ENCODE peak calls at places on chromosome 18, in eight cellular contexts. I is right atrium auricular region, Z is mesothelial cell of epicardium, P is PC-3, J is AG09319, D is esophagus muscularis mucosa, R is GM13976, V is uterus. Q is an unnamed sample.

GRCh38 chr18:615773-616172 is 19.0 kb downstream of the CLUL1 start:
- DNase-seq in P (no peak), D (no peak), I (no peak), V (no peak), Z (no peak), R (no peak), J (no peak), Q (no peak)

GRCh38 chr18:70279470-70279869 is 9.4 kb upstream of the SOCS6 start:
- DNase-seq in Z (no peak), D (no peak), J (no peak), R (no peak), V (no peak), P (peak), I (no peak), Q (no peak)

GRCh38 chr18:75844102-75844604 is 416.6 kb upstream of the SMIM21 start:
- DNase-seq in P (no peak), J (no peak), V (no peak), Z (no peak), D (no peak), I (no peak), R (no peak), Q (no peak)

GRCh38 chr18:49859006-49859359 is 45.6 kb upstream of the ACAA2 start:
- DNase-seq in D (no peak), J (no peak), Z (no peak), I (no peak), R (peak), V (no peak), P (no peak), Q (no peak)

GRCh38 chr18:692841-693240 is 19.6 kb downstream of the ENOSF1 start:
- DNase-seq in D (no peak), V (no peak), J (no peak), I (no peak), Z (no peak), R (no peak), P (no peak), Q (no peak)

GRCh38 chr18:57819671-57820460 is 16.8 kb upstream of the ATP8B1 start:
- DNase-seq in Z (no peak), D (no peak), V (peak), I (peak), P (peak), R (no peak), J (peak), Q (peak)

GRCh38 chr18:50090370-50091312 is 104.3 kb downstream of the MYO5B start:
- DNase-seq in P (no peak), R (no peak), Z (no peak), I (no peak), V (no peak), D (no peak), J (no peak), Q (no peak)

GRCh38 chr18:21111351-21112139 is at the start of gene ROCK1:
- DNase-seq in V (peak), I (peak), P (peak), Z (peak), J (peak), D (peak), R (peak), Q (peak)

GRCh38 chr18:24322594-24323136 is 75.0 kb downstream of the OSBPL1A start:
- DNase-seq in P (peak), Z (no peak), V (no peak), R (no peak), J (peak), I (no peak), D (no peak), Q (no peak)

GRCh38 chr18:23862071-23862470 is 152.5 kb upstream of the TTC39C start:
- DNase-seq in D (no peak), V (no peak), P (peak), R (no peak), Z (no peak), J (peak), I (no peak), Q (no peak)

GRCh38 chr18:28075501-28075900 is 101.4 kb downstream of the CDH2 start:
- DNase-seq in P (peak), R (no peak), Z (no peak), I (no peak), J (no peak), D (no peak), V (no peak), Q (no peak)

GRCh38 chr18:23573948-23574431 is 12.3 kb downstream of the NPC1 start:
- DNase-seq in Z (no peak), D (no peak), P (peak), J (no peak), R (no peak), V (peak), I (no peak), Q (peak)

GRCh38 chr18:11741505-11742145 is 52.6 kb downstream of the GNAL start:
- DNase-seq in D (no peak), J (no peak), I (no peak), Z (no peak), P (peak), V (no peak), R (peak), Q (no peak)

GRCh38 chr18:38033282-38033681 is 467.7 kb upstream of the CELF4 start:
- DNase-seq in Z (no peak), R (no peak), J (no peak), V (no peak), I (no peak), P (no peak), D (no peak), Q (no peak)

GRCh38 chr18:76412818-76413565 is 82.0 kb downstream of the ZNF516 start:
- DNase-seq in J (no peak), R (no peak), V (no peak), I (no peak), P (no peak), Z (no peak), D (no peak), Q (no peak)

GRCh38 chr18:13392899-13393298 is 174.3 kb downstream of the LDLRAD4 start:
- DNase-seq in I (no peak), J (no peak), V (no peak), R (no peak), D (no peak), P (no peak), Z (no peak), Q (no peak)

GRCh38 chr18:23071285-23071684 is 64.0 kb upstream of the CABLES1 start:
- DNase-seq in P (no peak), I (no peak), V (no peak), Z (no peak), J (no peak), D (no peak), R (peak), Q (peak)

GRCh38 chr18:76212958-76213357 is 282.1 kb downstream of the ZNF516 start:
- DNase-seq in V (no peak), P (no peak), R (no peak), Z (no peak), I (no peak), D (no peak), J (no peak), Q (peak)

GRCh38 chr18:76265375-76266225 is 229.4 kb downstream of the ZNF516 start:
- DNase-seq in V (peak), R (no peak), P (no peak), Z (no peak), D (no peak), J (peak), I (no peak), Q (no peak)

GRCh38 chr18:37460616-37461015 is 105.0 kb downstream of the CELF4 start:
- DNase-seq in V (no peak), J (no peak), P (no peak), I (no peak), R (no peak), D (no peak), Z (no peak), Q (no peak)

GRCh38 chr18:48351216-48352050 is 57.8 kb downstream of the ZBTB7C start:
- DNase-seq in I (no peak), V (no peak), R (no peak), J (no peak), P (no peak), D (no peak), Z (no peak), Q (no peak)

GRCh38 chr18:48569915-48570264 is 31.1 kb downstream of the CTIF start:
- DNase-seq in P (no peak), R (no peak), D (no peak), I (no peak), Z (no peak), V (no peak), J (no peak), Q (no peak)

GRCh38 chr18:30971338-30971956 is 71.1 kb downstream of the DSC3 start:
- DNase-seq in P (peak), Z (no peak), I (no peak), V (no peak), J (no peak), D (no peak), R (peak), Q (no peak)

GRCh38 chr18:48632676-48633257 is 93.9 kb downstream of the CTIF start:
- DNase-seq in V (no peak), D (no peak), P (no peak), R (no peak), J (no peak), Z (no peak), I (no peak), Q (no peak)

GRCh38 chr18:11909597-11910026 is 1.5 kb upstream of the MPPE1 start:
- DNase-seq in R (peak), P (peak), Z (no peak), J (no peak), V (no peak), I (no peak), D (no peak), Q (no peak)

DNA sequence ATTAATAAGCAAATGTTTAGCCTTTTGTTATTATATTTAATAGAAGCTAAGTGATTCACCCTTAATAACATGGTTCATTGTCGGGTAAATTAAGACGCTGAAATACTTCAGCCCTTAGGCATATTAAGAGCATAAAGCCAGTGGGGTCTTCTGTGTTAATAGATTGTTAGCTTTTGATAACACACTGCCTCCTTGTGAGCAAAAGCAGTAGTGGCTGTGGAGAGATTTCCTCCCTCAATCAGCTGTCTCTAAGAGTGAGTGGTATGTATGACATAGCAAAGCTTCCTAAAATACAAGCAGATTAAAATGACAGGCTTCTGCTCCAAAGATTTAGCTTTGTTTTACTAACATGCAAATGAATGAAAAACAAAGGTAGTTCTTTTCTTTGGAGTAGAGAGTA is 143.7 kb upstream of the SYT4 start:
- DNase-seq in R (no peak), D (no peak), Z (no peak), P (no peak), J (no peak), I (no peak), V (no peak), Q (no peak)
- TF ChIP-seq CTCF in R (no peak), D (no peak), Z (no peak), P (peak), J (no peak), I (no peak), V (no peak), Q (no peak)

DNA sequence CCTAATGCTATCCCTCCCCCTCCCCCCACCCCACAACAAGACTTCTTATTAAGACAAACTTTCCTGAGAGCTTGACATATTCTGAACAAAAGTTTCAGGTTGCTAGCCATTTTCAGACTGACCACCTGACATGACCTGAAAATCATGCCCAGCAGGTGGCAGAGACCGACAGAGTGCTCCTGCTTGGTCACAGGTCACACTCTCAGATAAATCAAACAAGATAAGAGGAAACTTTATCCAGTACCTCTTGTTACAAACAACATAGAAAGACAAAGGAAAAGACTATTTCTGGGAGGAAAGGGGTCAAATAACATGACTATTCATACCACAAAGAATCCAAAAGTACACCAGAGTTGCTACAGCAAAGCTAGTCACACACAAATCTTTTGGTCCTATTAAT is 107.4 kb downstream of the TMEM200C start:
- DNase-seq in Z (no peak), D (peak), R (no peak), I (no peak), J (no peak), V (no peak), P (no peak), Q (no peak)
- TF ChIP-seq CTCF in Z (no peak), D (no peak), R (no peak), I (no peak), J (no peak), V (no peak), P (no peak), Q (no peak)

DNA sequence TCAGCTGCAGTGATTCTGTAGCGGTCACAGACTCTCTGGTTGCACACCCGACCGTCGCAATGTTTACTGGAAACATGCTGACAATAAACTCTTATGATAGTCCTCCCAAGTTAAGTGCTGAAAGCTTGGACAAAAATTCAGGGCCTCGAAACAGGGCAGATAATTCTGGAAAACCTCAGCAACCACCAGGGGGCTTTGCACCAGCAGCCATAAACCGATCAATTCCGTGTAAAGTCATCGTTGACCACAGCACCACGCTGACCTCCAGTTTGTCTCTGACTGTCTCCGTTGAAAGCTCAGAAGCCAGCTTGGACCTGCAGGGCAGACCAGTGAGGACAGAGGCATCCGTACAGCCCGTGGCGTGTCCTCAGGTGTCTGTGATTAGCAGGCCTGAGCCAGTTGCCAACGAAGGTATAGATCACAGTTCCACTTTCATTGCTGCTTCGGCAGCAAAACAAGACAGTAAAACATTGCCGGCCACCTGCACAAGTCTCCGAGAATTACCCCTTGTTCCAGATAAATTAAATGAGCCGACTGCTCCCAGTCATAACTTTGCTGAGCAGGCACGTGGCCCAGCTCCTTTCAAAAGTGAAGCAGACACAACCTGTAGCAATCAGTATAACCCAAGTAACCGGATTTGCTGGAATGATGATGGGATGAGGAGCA is 166.1 kb downstream of the ASXL3 start:
- DNase-seq in I (no peak), D (no peak), R (no peak), Z (no peak), P (no peak), V (no peak), J (no peak), Q (no peak)
- TF ChIP-seq CTCF in I (no peak), D (no peak), R (no peak), Z (peak), P (peak), V (no peak), J (no peak), Q (no peak)

GRCh38 chr18:9804517-9805104 is 81.2 kb upstream of the TXNDC2 start:
- DNase-seq in D (no peak), Z (no peak), R (no peak), J (no peak), I (no peak), V (no peak), P (peak), Q (no peak)
- TF ChIP-seq CTCF in D (no peak), Z (no peak), R (no peak), J (no peak), I (no peak), V (no peak), P (peak), Q (no peak)

GRCh38 chr18:62912885-62913284 is 197.5 kb downstream of the PHLPP1 start:
- DNase-seq in J (no peak), R (no peak), Z (no peak), I (no peak), P (no peak), D (no peak), V (no peak), Q (no peak)
- TF ChIP-seq CTCF in J (no peak), R (no peak), Z (no peak), I (no peak), P (no peak), D (no peak), V (no peak), Q (no peak)

GRCh38 chr18:79317718-79318117 is 78.0 kb upstream of the NFATC1 start:
- DNase-seq in Z (no peak), R (no peak), V (no peak), I (no peak), D (no peak), J (no peak), P (peak), Q (no peak)
- TF ChIP-seq CTCF in Z (no peak), R (no peak), V (no peak), I (no peak), D (no peak), J (no peak), P (no peak), Q (no peak)

GRCh38 chr18:59547691-59548182 is 149.5 kb downstream of the CCBE1 start:
- DNase-seq in J (peak), V (no peak), D (no peak), P (no peak), Z (no peak), R (no peak), I (no peak), Q (no peak)
- TF ChIP-seq CTCF in J (peak), V (no peak), D (no peak), P (no peak), Z (no peak), R (no peak), I (no peak), Q (no peak)

GRCh38 chr18:53148056-53148574 is 808.1 kb downstream of the DCC start:
- DNase-seq in P (no peak), R (no peak), D (no peak), J (no peak), I (no peak), Z (no peak), V (no peak), Q (no peak)

GRCh38 chr18:53153800-53154199 is 813.8 kb downstream of the DCC start:
- DNase-seq in R (no peak), I (no peak), D (no peak), P (no peak), V (no peak), Z (no peak), J (no peak), Q (no peak)

GRCh38 chr18:53152478-53152877 is 812.5 kb downstream of the DCC start:
- DNase-seq in V (no peak), J (no peak), R (no peak), Z (no peak), I (no peak), D (no peak), P (no peak), Q (no peak)

GRCh38 chr18:53147472-53147871 is 807.5 kb downstream of the DCC start:
- DNase-seq in Z (no peak), D (no peak), R (no peak), J (no peak), I (no peak), P (no peak), V (no peak), Q (no peak)

GRCh38 chr18:53153281-53153680 is 813.3 kb downstream of the DCC start:
- DNase-seq in Z (no peak), V (no peak), J (no peak), I (no peak), P (peak), R (peak), D (no peak), Q (peak)
- TF ChIP-seq CTCF in Z (peak), V (no peak), J (no peak), I (peak), P (peak), R (peak), D (no peak), Q (peak)

GRCh38 chr18:7369006-7369405 is 138.1 kb downstream of the LRRC30 start:
- DNase-seq in D (no peak), V (peak), J (no peak), P (no peak), R (no peak), Z (no peak), I (no peak), Q (no peak)

GRCh38 chr18:7370812-7371211 is 139.9 kb downstream of the LRRC30 start:
- DNase-seq in I (peak), Z (no peak), P (no peak), D (no peak), R (no peak), J (no peak), V (peak), Q (no peak)

GRCh38 chr18:7366597-7366996 is 135.7 kb downstream of the LRRC30 start:
- DNase-seq in I (no peak), P (no peak), R (no peak), J (no peak), V (no peak), D (no peak), Z (no peak), Q (no peak)

GRCh38 chr18:7367336-7367735 is 136.4 kb downstream of the LRRC30 start:
- DNase-seq in Z (no peak), D (no peak), I (no peak), J (no peak), P (no peak), R (no peak), V (no peak), Q (no peak)

DNA sequence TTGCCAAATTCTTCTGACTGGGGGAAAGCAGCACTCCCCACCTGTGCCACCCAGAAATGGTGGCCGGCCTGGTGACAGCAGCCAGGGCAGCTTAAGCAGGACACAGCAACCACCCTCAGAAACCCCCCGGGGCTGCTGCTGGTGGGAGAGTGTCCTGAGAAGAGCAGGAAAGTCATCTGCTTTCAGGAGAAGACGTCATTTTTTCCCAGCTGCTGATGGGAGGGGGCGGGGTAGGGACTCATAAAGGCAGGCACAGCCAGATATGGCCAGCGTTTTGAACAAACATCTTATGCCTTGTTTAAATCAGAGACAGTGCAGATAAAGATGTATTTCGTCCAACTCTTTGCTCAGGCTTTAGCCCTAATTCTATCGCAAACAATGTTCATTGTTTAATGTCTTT is 139.5 kb downstream of the LRRC30 start:
- DNase-seq in V (peak), R (no peak), J (no peak), Z (no peak), P (no peak), I (no peak), D (no peak), Q (no peak)
- TF ChIP-seq CTCF in V (no peak), R (no peak), J (no peak), Z (no peak), P (no peak), I (no peak), D (no peak), Q (no peak)

DNA sequence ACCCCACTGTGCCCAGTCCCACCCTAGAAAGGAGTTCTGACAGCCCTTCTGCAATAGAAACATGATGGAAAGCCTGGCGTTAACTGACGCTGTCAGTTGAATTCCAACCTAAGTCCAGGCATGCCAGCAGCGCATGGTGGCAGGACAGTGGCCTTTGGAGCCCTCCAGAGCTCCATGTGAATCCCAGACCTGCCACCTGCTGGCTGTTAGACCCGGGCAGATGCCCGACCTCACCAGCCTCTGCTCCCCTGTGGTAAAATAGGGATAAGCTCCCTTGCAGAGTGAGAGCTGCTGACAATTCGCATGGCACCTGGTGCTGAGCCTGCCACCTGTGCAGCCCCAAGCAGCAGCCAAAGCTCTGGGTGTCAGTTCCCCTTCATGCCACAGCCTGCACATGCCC is 138.6 kb downstream of the LOXHD1 start:
- DNase-seq in V (no peak), Z (no peak), I (no peak), J (no peak), D (no peak), R (no peak), P (peak), Q (no peak)
- TF ChIP-seq CTCF in V (no peak), Z (no peak), I (peak), J (no peak), D (no peak), R (no peak), P (no peak), Q (no peak)